ENCODE peak calls at places on chromosomes 5 and 9, in six cellular contexts. K, O, R, G, V and U are unnamed samples.

GRCh38 chr9:133527444-133527920 is 2.7 kb upstream of the MYMK start:
- ATAC-seq in K (no peak), O (no peak), R (no peak), G (peak; percentile 53), V (no peak), U (peak; percentile 39)

GRCh38 chr5:109411627-109412026 is 1.9 kb upstream of the PJA2 start:
- ATAC-seq in K (no peak), O (no peak), R (no peak), G (no peak), V (no peak), U (no peak)

GRCh38 chr5:147412561-147412960 is 97.3 kb downstream of the DPYSL3 start:
- ATAC-seq in K (no peak), O (no peak), R (no peak), G (no peak), V (no peak), U (no peak)

GRCh38 chr5:32506251-32506661 is 61.7 kb upstream of the ZFR start:
- ATAC-seq in K (no peak), O (peak; percentile 62), R (no peak), G (no peak), V (no peak), U (no peak)

GRCh38 chr9:98080346-98080745 is 23.8 kb downstream of the NANS start:
- ATAC-seq in K (no peak), O (no peak), R (no peak), G (no peak), V (no peak), U (no peak)

GRCh38 chr9:98147582-98147981 is 28.6 kb upstream of the TRIM14 start:
- ATAC-seq in K (no peak), O (no peak), R (peak; percentile 25), G (no peak), V (no peak), U (no peak)

GRCh38 chr9:23464275-23464674 is 361.8 kb downstream of the ELAVL2 start:
- ATAC-seq in K (no peak), O (no peak), R (no peak), G (no peak), V (no peak), U (no peak)

GRCh38 chr5:87398981-87399616 is 13.6 kb downstream of the CCNH start:
- ATAC-seq in K (no peak), O (no peak), R (no peak), G (no peak), V (no peak), U (no peak)

GRCh38 chr9:35415769-35416427 is 74.0 kb upstream of the RUSC2 start:
- ATAC-seq in K (peak; percentile 47), O (peak; percentile 98), R (peak; percentile 30), G (no peak), V (peak; percentile 56), U (no peak)

GRCh38 chr5:8756498-8757084 is 789.3 kb downstream of the SEMA5A start:
- ATAC-seq in K (no peak), O (no peak), R (no peak), G (no peak), V (no peak), U (no peak)

GRCh38 chr9:113734826-113735225 is 141.3 kb upstream of the ZNF618 start:
- ATAC-seq in K (no peak), O (no peak), R (no peak), G (no peak), V (no peak), U (no peak)

GRCh38 chr9:30197954-30198353 is 2186.5 kb upstream of the ACO1 start:
- ATAC-seq in K (no peak), O (peak; percentile 64), R (no peak), G (peak; percentile 32), V (no peak), U (no peak)

GRCh38 chr9:131999692-132000551 is 79.7 kb downstream of the MED27 start:
- ATAC-seq in K (no peak), O (no peak), R (peak; percentile 75), G (no peak), V (no peak), U (no peak)

GRCh38 chr9:3337515-3337914 is 188.3 kb downstream of the RFX3 start:
- ATAC-seq in K (no peak), O (no peak), R (no peak), G (peak; percentile 70), V (no peak), U (peak; percentile 41)

GRCh38 chr9:134853893-134854292 is 26.7 kb upstream of the FCN2 start:
- ATAC-seq in K (no peak), O (no peak), R (no peak), G (no peak), V (no peak), U (no peak)

GRCh38 chr9:129626079-129626943 is at the start of gene NTMT1:
- ATAC-seq in K (peak; percentile 78), O (peak; percentile 80), R (peak; percentile 80), G (peak; percentile 97), V (peak; percentile 83), U (peak; percentile 94)
- H3K4me1 ChIP-seq in K (peaks cover 28% of the 10 kb centered on the region), O (peaks cover 70% of the 10 kb centered on the region), R (peaks cover 18% of the 10 kb centered on the region), G (peaks cover 32% of the 10 kb centered on the region), V (peaks cover 52% of the 10 kb centered on the region), U (no peaks in the 10 kb centered on the region)

GRCh38 chr9:128818839-128819715 is 777 bp downstream of the ENDOG start:
- ATAC-seq in K (peak; percentile 58), O (peak; percentile 21), R (peak; percentile 27), G (peak; percentile 16), V (peak; percentile 21), U (peak; percentile 41)

GRCh38 chr9:128819716-128820664 is 1.7 kb downstream of the ENDOG start:
- ATAC-seq in K (no peak), O (no peak), R (no peak), G (no peak), V (peak; percentile 77), U (no peak)

GRCh38 chr9:128821584-128822406 is 3.5 kb downstream of the ENDOG start:
- ATAC-seq in K (no peak), O (no peak), R (no peak), G (no peak), V (no peak), U (no peak)

GRCh38 chr9:128820665-128821583 is 2.6 kb downstream of the ENDOG start:
- ATAC-seq in K (no peak), O (no peak), R (no peak), G (no peak), V (no peak), U (no peak)

GRCh38 chr9:128818099-128818838 is at the start of gene ENDOG:
- ATAC-seq in K (peak; percentile 86), O (peak; percentile 84), R (peak; percentile 96), G (peak; percentile 99), V (peak; percentile 87), U (peak; percentile 97)
- TF ChIP-seq EP300 in K (no peak), O (no peak), R (no peak), G (no peak), V (no peak), U (no peak)

DNA sequence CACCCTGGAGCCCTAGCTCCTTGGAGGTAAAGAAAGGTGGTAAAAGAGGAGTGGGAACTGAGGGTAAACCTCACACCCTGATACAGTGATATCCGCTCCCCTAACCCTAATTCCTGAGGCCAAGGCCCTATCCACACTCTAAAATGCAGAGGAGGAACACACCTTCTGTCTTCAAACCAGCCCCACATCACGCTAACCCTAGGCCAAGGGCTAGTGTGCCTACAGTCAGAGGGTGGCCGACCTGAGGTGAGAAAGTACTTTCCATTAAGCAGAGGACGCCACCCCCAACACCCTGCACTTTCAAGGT is 590 bp downstream of the HDAC3 start:
- ATAC-seq in K (peak; percentile 5), O (no peak), R (no peak), G (no peak), V (no peak), U (no peak)
- H3K4me1 ChIP-seq in K (peaks cover 17% of the 10 kb centered on the region), O (peaks cover 35% of the 10 kb centered on the region), R (peaks cover 37% of the 10 kb centered on the region), G (peaks cover 28% of the 10 kb centered on the region), V (peaks cover 49% of the 10 kb centered on the region), U (no peaks in the 10 kb centered on the region)

GRCh38 chr5:5899716-5900115 is 477.2 kb downstream of the ICE1 start:
- ATAC-seq in K (no peak), O (no peak), R (no peak), G (no peak), V (no peak), U (no peak)

GRCh38 chr5:5902665-5903064 is 475.7 kb downstream of the MED10 start:
- ATAC-seq in K (no peak), O (no peak), R (no peak), G (no peak), V (no peak), U (no peak)

GRCh38 chr5:5905186-5905585 is 473.2 kb downstream of the MED10 start:
- ATAC-seq in K (no peak), O (no peak), R (no peak), G (no peak), V (no peak), U (no peak)

DNA sequence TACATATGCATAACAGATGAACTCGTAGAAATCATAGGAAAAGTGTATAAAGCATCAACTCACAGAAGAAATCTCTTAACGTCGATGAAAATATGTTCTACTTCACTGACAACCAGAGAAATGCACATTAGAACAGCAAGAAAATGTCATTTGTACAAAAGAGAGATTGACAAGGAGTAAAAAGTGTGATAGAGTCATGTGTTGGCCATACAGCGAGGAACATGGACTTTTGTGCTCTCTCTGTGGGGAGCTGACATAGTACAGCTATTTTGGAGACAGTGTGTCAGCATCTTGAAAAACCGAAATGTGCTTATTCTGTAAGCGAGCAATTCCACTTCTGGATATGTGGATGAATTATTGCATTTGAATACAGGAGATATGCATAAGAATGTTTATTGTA is 477.9 kb downstream of the ICE1 start:
- ATAC-seq in K (no peak), O (no peak), R (no peak), G (no peak), V (no peak), U (no peak)
- TF ChIP-seq EP300 in K (no peak), O (no peak), R (no peak), G (no peak), V (no peak), U (no peak)